ENCODE peak calls at places on chromosomes 7 and 10, in seven cellular contexts. X is K562, B is Panc1, L is HepG2, M is SK-N-SH, G is GM23338, D is prostate gland. S is an unnamed sample.

GRCh38 chr7:1598286-1598685 is 28.5 kb upstream of the PSMG3 start:
- DNase-seq in X (no peak), G (no peak), B (no peak), D (no peak), L (no peak), M (peak; percentile 29), S (no peak)

GRCh38 chr10:35019037-35019794 is 70.9 kb downstream of the CUL2 start:
- DNase-seq in G (no peak), M (no peak), D (no peak), B (no peak), L (no peak), X (no peak), S (no peak)

GRCh38 chr10:79346388-79347225 is 662 bp upstream of the PPIF start:
- DNase-seq in G (peak; percentile 71), X (no peak), L (no peak), D (no peak), B (no peak), M (peak; percentile 41), S (peak; percentile 85)

GRCh38 chr10:132982301-132982989 is 40.1 kb upstream of the CFAP46 start:
- DNase-seq in G (no peak), D (no peak), B (no peak), L (no peak), X (no peak), M (no peak), S (peak; percentile 66)

GRCh38 chr7:66163186-66163610 is 41.9 kb upstream of the TPST1 start:
- DNase-seq in G (no peak), D (no peak), B (no peak), L (no peak), M (no peak), X (no peak), S (no peak)

GRCh38 chr7:133529861-133530260 is 277.0 kb downstream of the EXOC4 start:
- DNase-seq in G (no peak), D (no peak), L (no peak), M (no peak), X (no peak), B (no peak), S (no peak)

GRCh38 chr10:43201545-43202131 is 63.4 kb downstream of the CSGALNACT2 start:
- DNase-seq in X (no peak), G (no peak), L (no peak), M (peak; percentile 16), D (no peak), B (no peak), S (peak; percentile 79)

GRCh38 chr10:122853665-122854313 is 8.1 kb upstream of the CUZD1 start:
- DNase-seq in G (no peak), B (no peak), M (no peak), L (no peak), D (no peak), X (no peak), S (no peak)

GRCh38 chr10:95963202-95963991 is 55.6 kb downstream of the CC2D2B start:
- DNase-seq in B (no peak), G (no peak), D (no peak), L (no peak), M (no peak), X (no peak), S (no peak)

GRCh38 chr10:106078796-106079576 is 1085.5 kb downstream of the SORCS1 start:
- DNase-seq in D (no peak), M (peak; percentile 3), X (no peak), B (no peak), L (no peak), G (peak; percentile 18), S (no peak)

GRCh38 chr10:132846631-132847415 is 60.9 kb upstream of the NKX6-2 start:
- DNase-seq in G (no peak), B (no peak), X (no peak), D (no peak), L (no peak), M (no peak), S (peak; percentile 65)

GRCh38 chr7:112743811-112744210 is 46.4 kb downstream of the TMEM168 start:
- DNase-seq in D (no peak), G (peak; percentile 6), M (peak; percentile 24), L (no peak), B (no peak), X (no peak), S (no peak)

GRCh38 chr10:132544744-132545658 is 7.4 kb downstream of the INPP5A start:
- DNase-seq in X (peak; percentile 17), M (no peak), G (no peak), L (no peak), D (no peak), B (no peak), S (peak; percentile 81)

GRCh38 chr7:128829391-128830166 is 627 bp upstream of the FLNC start:
- DNase-seq in G (peak; percentile 29), L (no peak), M (peak; percentile 73), X (peak; percentile 59), B (peak; percentile 47), D (no peak), S (no peak)

GRCh38 chr7:128827971-128828711 is 2.1 kb upstream of the FLNC start:
- DNase-seq in D (no peak), M (no peak), X (no peak), G (no peak), B (peak; percentile 64), L (peak; percentile 20), S (no peak)

GRCh38 chr7:128826512-128826911 is 3.7 kb upstream of the FLNC start:
- DNase-seq in M (no peak), X (no peak), B (no peak), D (no peak), L (no peak), G (no peak), S (no peak)

GRCh38 chr7:128826916-128827247 is 3.3 kb upstream of the FLNC start:
- DNase-seq in G (no peak), X (no peak), B (no peak), M (no peak), L (no peak), D (no peak), S (no peak)

DNA sequence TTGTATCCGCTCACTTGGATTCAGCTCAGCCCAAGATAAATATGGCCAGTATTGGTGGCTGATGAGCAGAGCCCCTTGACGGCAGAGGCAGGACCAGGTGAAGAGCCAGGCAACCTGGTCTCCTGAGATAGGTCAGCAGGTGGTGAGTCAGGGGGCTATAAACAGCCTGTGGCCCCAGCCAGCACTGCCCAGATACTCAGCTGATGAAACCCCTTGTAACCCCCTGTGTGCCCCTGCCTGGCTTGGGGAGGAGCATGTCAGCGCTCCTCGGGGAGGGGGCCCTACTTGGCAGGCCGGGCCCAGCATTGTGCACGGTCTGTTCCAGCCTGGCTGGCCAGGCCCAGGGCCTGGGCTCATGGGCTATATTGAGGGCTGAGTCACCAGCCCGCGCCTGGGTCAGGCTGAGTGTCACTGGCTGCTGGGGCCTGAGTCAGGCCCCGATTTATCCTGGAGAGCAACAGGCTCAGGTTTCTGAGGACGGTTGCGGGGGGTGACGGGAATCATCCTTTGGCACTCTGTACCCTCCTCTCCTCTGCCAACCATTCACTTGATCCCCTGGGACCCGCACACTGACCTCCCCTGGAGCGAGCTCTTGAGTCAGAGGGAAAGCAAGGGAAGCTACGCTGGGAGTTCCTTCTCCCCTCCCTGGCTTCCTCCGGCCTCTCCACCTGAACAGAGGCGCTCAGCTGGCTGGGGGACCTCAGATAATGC is 2.8 kb upstream of the FLNC start:
- DNase-seq in M (peak; percentile 44), B (peak; percentile 71), D (no peak), G (no peak), L (no peak), X (peak; percentile 67), S (no peak)
- H3K27ac ChIP-seq in M (peak overlapping the region; percentile 56), B (peak overlapping the region; percentile 34), D (peak overlapping the region; percentile 62), G (no peak overlapping the region), L (no peak overlapping the region), X (peak overlapping the region; percentile 72), S (no peak overlapping the region)

GRCh38 chr7:99457050-99457645 is 8.8 kb downstream of the ATP5MF start:
- DNase-seq in D (no peak), M (no peak), B (no peak), G (no peak), X (peak; percentile 28), L (no peak), S (no peak)

GRCh38 chr7:99457646-99458493 is 8.1 kb downstream of the ATP5MF start:
- DNase-seq in L (no peak), D (no peak), M (peak; percentile 24), G (no peak), B (no peak), X (no peak), S (no peak)

GRCh38 chr7:99459087-99459486 is 6.9 kb downstream of the ATP5MF start:
- DNase-seq in D (no peak), X (no peak), M (no peak), G (peak; percentile 82), B (no peak), L (peak; percentile 35), S (no peak)

GRCh38 chr7:99455874-99456273 is 10.1 kb downstream of the ATP5MF start:
- DNase-seq in X (no peak), D (no peak), M (peak; percentile 24), G (no peak), L (no peak), B (no peak), S (no peak)

GRCh38 chr7:99456288-99456687 is 9.7 kb downstream of the ATP5MF start:
- DNase-seq in D (no peak), L (no peak), X (peak; percentile 14), G (no peak), B (no peak), M (no peak), S (no peak)
- H3K36me3 ChIP-seq in D (no peaks in the 10 kb centered on the region), L (peaks cover 97% of the 10 kb centered on the region), X (peaks cover 99% of the 10 kb centered on the region), G (peaks cover 16% of the 10 kb centered on the region), B (peaks cover 14% of the 10 kb centered on the region), M (peaks cover 93% of the 10 kb centered on the region), S (peaks cover 73% of the 10 kb centered on the region)

DNA sequence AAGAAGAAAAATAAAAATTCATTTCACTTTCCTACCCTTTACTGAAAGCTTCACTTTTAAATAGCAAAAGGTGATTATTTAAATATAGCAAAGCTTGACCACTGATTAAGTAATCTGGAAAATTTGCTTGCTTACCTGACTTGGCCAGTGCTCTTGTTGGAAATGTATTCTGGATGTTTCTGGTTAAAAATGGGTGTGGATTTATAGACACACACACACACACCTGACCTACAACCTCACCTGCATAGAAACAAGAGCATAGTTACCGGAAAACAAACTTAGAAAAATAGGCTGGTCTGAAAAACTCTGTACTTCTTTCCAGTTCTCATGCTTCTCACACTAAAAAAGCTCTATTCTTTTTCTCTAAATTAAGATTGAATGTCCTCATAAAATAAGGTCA is at the start of gene AGR3:
- DNase-seq in M (no peak), L (no peak), D (no peak), G (no peak), X (no peak), B (no peak), S (no peak)
- TF ChIP-seq POLR2AphosphoS5 in M (no peak), L (no peak), D (no peak), G (no peak), X (no peak), B (no peak), S (no peak)

GRCh38 chr10:124064676-124065075 is 28.7 kb downstream of the CHST15 start:
- DNase-seq in G (no peak), B (no peak), X (no peak), L (no peak), M (no peak), D (no peak), S (no peak)

GRCh38 chr10:124064158-124064603 is 29.2 kb downstream of the CHST15 start:
- DNase-seq in X (no peak), M (no peak), B (peak; percentile 46), L (peak; percentile 78), D (no peak), G (no peak), S (no peak)

GRCh38 chr10:124066744-124067714 is 26.4 kb downstream of the CHST15 start:
- DNase-seq in D (no peak), B (no peak), M (peak; percentile 68), G (peak; percentile 82), X (no peak), L (no peak), S (no peak)

GRCh38 chr10:124063736-124064135 is 29.7 kb downstream of the CHST15 start:
- DNase-seq in B (peak; percentile 55), G (no peak), L (peak; percentile 32), X (no peak), D (peak; percentile 25), M (no peak), S (no peak)

GRCh38 chr10:124065382-124066155 is 27.8 kb downstream of the CHST15 start:
- DNase-seq in L (no peak), D (no peak), B (no peak), M (no peak), X (no peak), G (peak; percentile 42), S (no peak)
- H3K27ac ChIP-seq in L (peak overlapping the region; percentile 28), D (no peak overlapping the region), B (no peak overlapping the region), M (no peak overlapping the region), X (no peak overlapping the region), G (peak overlapping the region; percentile 70), S (peak overlapping the region; percentile 72)

S was measured in spleen.